ENCODE peak calls at places on chromosome 20, in four cellular contexts. R is skeletal muscle cell; M is GM13977; E is stimulated activated CD8-positive, alpha-beta memory T cell treated with anti-CD3 and anti-CD28 coated beads, Interleukin-15, amount 100 ng/mL, for 4 hours. W is an unnamed sample.

GRCh38 chr20:56316483-56316882 is 42.3 kb upstream of the FAM210B start:
- DNase-seq in M (no peak), E (no peak), R (no peak), W (no peak)

GRCh38 chr20:23092409-23092756 is 6.3 kb upstream of the CD93 start:
- DNase-seq in R (no peak), M (no peak), E (no peak), W (no peak)

GRCh38 chr20:11549172-11550117 is 368.2 kb upstream of the BTBD3 start:
- DNase-seq in E (no peak), R (no peak), M (no peak), W (no peak)

GRCh38 chr20:12265662-12266061 is 348.0 kb downstream of the BTBD3 start:
- DNase-seq in E (no peak), R (no peak), M (no peak), W (no peak)

GRCh38 chr20:56003966-56004365 is 1.4 kb downstream of the CBLN4 start:
- DNase-seq in R (no peak), M (no peak), E (no peak), W (no peak)

GRCh38 chr20:38435555-38435939 is 419 bp upstream of the SNHG17 start:
- DNase-seq in E (no peak), R (peak; percentile 34), M (no peak), W (no peak)

GRCh38 chr20:58514321-58515239 is 619 bp downstream of the APCDD1L start:
- DNase-seq in E (no peak), M (no peak), R (no peak), W (no peak)

GRCh38 chr20:2304180-2304579 is 8.4 kb downstream of the TGM3 start:
- DNase-seq in E (no peak), R (no peak), M (no peak), W (no peak)

GRCh38 chr20:46407671-46407996 is 1.2 kb upstream of the ELMO2 start:
- DNase-seq in E (no peak), M (no peak), R (no peak), W (no peak)

GRCh38 chr20:58650181-58650775 is 805 bp upstream of the STX16 start:
- DNase-seq in M (peak; percentile 83), R (no peak), E (no peak), W (peak; percentile 35)

GRCh38 chr20:63653974-63654680 is 903 bp upstream of the STMN3 start:
- DNase-seq in R (no peak), M (no peak), E (no peak), W (no peak)

GRCh38 chr20:33668087-33668790 is 1.5 kb downstream of the ACTL10 start:
- DNase-seq in E (peak; percentile 46), R (no peak), M (peak; percentile 92), W (no peak)